ENCODE peak calls at places on chromosomes 6 and 20, in six cellular contexts. I is fibroblast of lung, E is uterus, O is PC-9, H is left lung, Z is tibial nerve. A is an unnamed sample.

GRCh38 chr6:3287976-3288707 is 29.4 kb downstream of the PSMG4 start:
- DNase-seq in H (no peak), O (no peak), E (peak; percentile 10), Z (no peak), I (no peak), A (peak; percentile 13)

GRCh38 chr6:36216559-36216958 is 20.0 kb downstream of the BRPF3 start:
- DNase-seq in Z (no peak), O (no peak), E (no peak), I (peak; percentile 42), H (no peak), A (no peak)

GRCh38 chr6:81331526-81331925 is 421.0 kb downstream of the TENT5A start:
- DNase-seq in I (peak; percentile 77), H (no peak), E (no peak), O (no peak), Z (no peak), A (no peak)

GRCh38 chr20:58839474-58839874 is 11.2 kb downstream of the GNAS-AS1 start:
- DNase-seq in O (no peak), H (no peak), E (no peak), I (peak; percentile 47), Z (no peak), A (no peak)

GRCh38 chr6:116190550-116190949 is 63.3 kb downstream of the TSPYL4 start:
- DNase-seq in H (no peak), I (peak; percentile 97), O (peak; percentile 17), E (no peak), Z (no peak), A (no peak)

GRCh38 chr6:46410330-46410953 is 80.8 kb downstream of the RCAN2 start:
- DNase-seq in H (no peak), E (peak; percentile 30), Z (no peak), I (peak; percentile 38), O (no peak), A (peak; percentile 30)

GRCh38 chr20:23291575-23292240 is 58.9 kb upstream of the NXT1 start:
- DNase-seq in Z (no peak), H (no peak), O (no peak), E (no peak), I (no peak), A (no peak)

GRCh38 chr20:37375227-37375626 is 29.3 kb downstream of the SRC start:
- DNase-seq in H (no peak), E (no peak), O (no peak), I (no peak), Z (no peak), A (no peak)

GRCh38 chr20:14879020-14879697 is 541.7 kb upstream of the FLRT3 start:
- DNase-seq in I (peak; percentile 81), O (peak; percentile 88), H (no peak), Z (no peak), E (no peak), A (no peak)

GRCh38 chr6:3630258-3630828 is 121.2 kb downstream of the PXDC1 start:
- DNase-seq in O (no peak), E (no peak), I (no peak), H (no peak), Z (no peak), A (no peak)

GRCh38 chr6:45724511-45724910 is 291.1 kb downstream of the CLIC5 start:
- DNase-seq in I (peak; percentile 84), Z (no peak), H (no peak), E (no peak), O (peak; percentile 56), A (no peak)

GRCh38 chr20:14979472-14979986 is 642.1 kb upstream of the FLRT3 start:
- DNase-seq in Z (no peak), H (no peak), E (no peak), O (peak; percentile 44), I (peak; percentile 1), A (no peak)

GRCh38 chr20:50577175-50578018 is 67.2 kb downstream of the PTPN1 start:
- DNase-seq in O (no peak), H (peak; percentile 63), Z (no peak), E (no peak), I (no peak), A (no peak)

GRCh38 chr6:17583811-17584210 is 16.3 kb upstream of the FAM8A1 start:
- DNase-seq in I (peak; percentile 44), O (no peak), Z (no peak), E (no peak), H (no peak), A (no peak)

GRCh38 chr6:71556141-71556540 is 267.5 kb downstream of the OGFRL1 start:
- DNase-seq in H (no peak), Z (no peak), E (no peak), I (no peak), O (no peak), A (no peak)

GRCh38 chr6:44456070-44456965 is 68.8 kb downstream of the CDC5L start:
- DNase-seq in I (peak; percentile 71), E (no peak), O (no peak), H (no peak), Z (no peak), A (no peak)

GRCh38 chr6:122042851-122043250 is 356.6 kb upstream of the HSF2 start:
- DNase-seq in O (no peak), Z (no peak), I (peak; percentile 39), H (no peak), E (peak; percentile 41), A (no peak)

GRCh38 chr6:89508755-89509563 is 76.0 kb downstream of the ANKRD6 start:
- DNase-seq in H (peak; percentile 63), Z (no peak), E (no peak), O (no peak), I (peak; percentile 13), A (no peak)

GRCh38 chr6:3232017-3232838 is 4.8 kb upstream of the TUBB2B start:
- DNase-seq in H (no peak), I (no peak), O (no peak), E (no peak), Z (no peak), A (no peak)

DNA sequence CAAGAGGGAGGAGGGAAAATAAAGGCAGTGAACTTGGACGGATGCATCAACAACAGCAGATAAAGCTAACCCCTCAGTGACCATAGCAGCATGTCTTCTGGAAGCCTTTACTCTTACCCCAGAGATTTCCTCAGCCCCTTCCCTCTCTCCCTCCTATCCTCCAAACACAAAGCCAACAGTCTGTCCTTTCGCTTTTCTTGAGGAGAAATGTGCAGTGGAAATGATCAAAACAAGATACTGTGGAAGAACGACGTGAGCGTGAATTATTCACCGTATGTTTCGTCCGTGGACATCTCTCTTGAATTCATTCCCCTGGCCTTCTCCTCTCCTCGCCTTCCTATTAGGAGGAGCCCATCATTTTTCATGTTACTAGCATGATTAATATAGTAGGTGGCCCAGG is 8.5 kb downstream of the NRN1 start:
- DNase-seq in Z (no peak), H (no peak), E (no peak), O (no peak), I (no peak), A (no peak)
- H3K4me3 ChIP-seq in Z (no peak overlapping the region), H (no peak overlapping the region), E (no peak overlapping the region), O (no peak overlapping the region), I (no peak overlapping the region), A (no peak overlapping the region)

GRCh38 chr6:75273009-75273408 is 11.6 kb downstream of the TMEM30A start:
- DNase-seq in H (no peak), O (no peak), I (no peak), E (no peak), Z (no peak), A (no peak)
- H3K27ac ChIP-seq in H (no peak overlapping the region), O (no peak overlapping the region), I (peak overlapping the region; percentile 26), E (no peak overlapping the region), Z (no peak overlapping the region), A (no peak overlapping the region)

GRCh38 chr6:142822882-142823578 is 121.9 kb downstream of the HIVEP2 start:
- DNase-seq in E (no peak), H (no peak), O (peak; percentile 47), I (no peak), Z (no peak), A (no peak)
- TF ChIP-seq CTCF in E (no peak), H (no peak), O (no peak), I (peak; percentile 16), Z (no peak), A (peak; percentile 23)

DNA sequence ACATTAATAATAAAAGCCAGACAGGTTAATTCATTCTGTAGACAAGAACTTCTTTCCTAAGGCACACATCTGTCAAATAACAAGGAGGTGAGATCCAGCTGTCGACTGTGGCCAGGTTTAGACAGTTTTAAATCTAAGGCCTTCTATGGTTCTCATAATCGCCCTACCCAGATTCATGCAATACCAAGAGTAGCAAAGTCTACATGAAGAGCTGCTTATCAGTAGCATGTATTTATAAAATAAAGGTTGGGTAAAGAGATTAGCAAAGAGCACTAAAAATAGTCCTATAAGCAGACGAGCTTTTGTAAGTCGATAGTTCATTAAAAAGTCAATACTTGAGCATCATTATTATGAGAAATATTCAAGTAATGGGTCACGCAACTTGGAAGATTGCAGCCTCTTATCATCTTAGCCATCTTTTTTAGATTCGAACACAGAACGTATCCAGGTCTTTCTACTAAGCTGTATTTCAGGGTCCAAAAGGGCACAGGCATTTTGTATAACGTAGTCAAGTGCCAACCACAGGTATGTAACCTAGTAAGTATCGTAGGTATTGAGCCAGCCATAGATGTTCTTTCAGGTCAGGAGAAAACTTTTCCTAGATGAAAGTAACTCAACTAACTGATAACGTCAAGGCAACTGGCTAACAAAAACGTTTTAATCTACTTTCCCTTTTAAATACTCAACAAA is 3.1 kb downstream of the CNKSR3 start:
- DNase-seq in H (no peak), I (no peak), E (no peak), O (no peak), Z (no peak), A (no peak)
- H3K4me3 ChIP-seq in H (no peak overlapping the region), I (no peak overlapping the region), E (peak overlapping the region; percentile 87), O (no peak overlapping the region), Z (no peak overlapping the region), A (no peak overlapping the region)

DNA sequence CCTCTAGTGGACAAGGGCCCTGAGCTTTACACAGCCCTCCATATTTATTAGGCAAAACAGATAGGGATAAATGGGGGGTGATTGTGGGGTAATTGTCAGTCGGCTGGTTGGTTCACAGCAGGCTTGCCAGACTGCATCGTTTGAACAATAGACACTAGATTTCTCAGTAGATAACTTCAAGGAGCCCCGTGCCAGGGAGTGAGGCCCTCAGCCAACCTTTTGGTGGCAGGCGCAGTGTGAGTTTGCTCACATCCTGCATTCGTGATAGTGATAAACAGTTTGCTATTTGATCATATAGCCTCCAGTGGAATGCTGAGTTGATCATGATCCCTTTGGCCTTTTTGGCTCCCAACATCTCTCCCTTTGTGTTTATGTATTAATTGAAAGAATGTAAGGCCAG is 3.6 kb upstream of the ABHD12 start:
- DNase-seq in H (no peak), O (peak; percentile 65), Z (no peak), I (no peak), E (no peak), A (no peak)
- H3K27ac ChIP-seq in H (no peak overlapping the region), O (no peak overlapping the region), Z (no peak overlapping the region), I (no peak overlapping the region), E (no peak overlapping the region), A (peak overlapping the region; percentile 54)

GRCh38 chr6:160756021-160756420 is 54.0 kb downstream of the PLG start:
- DNase-seq in E (no peak), I (no peak), O (no peak), Z (no peak), H (no peak), A (no peak)

GRCh38 chr6:160755168-160755567 is 53.1 kb downstream of the PLG start:
- DNase-seq in I (no peak), Z (no peak), O (no peak), E (no peak), H (no peak), A (no peak)

GRCh38 chr6:160750276-160750689 is 48.2 kb downstream of the PLG start:
- DNase-seq in Z (no peak), H (no peak), I (no peak), O (no peak), E (no peak), A (no peak)
- TF ChIP-seq CTCF in Z (peak; percentile 11), H (no peak), I (no peak), O (peak; percentile 68), E (peak; percentile 6), A (no peak)